ENCODE peak calls at places on chromosomes 11 and 22, in ten cellular contexts. One of them, this sample, is unnamed.

GRCh38 chr11:95577716-95578460 is 211.7 kb downstream of the FAM76B start:
- DNase-seq in left colon: no peak
- DNase-seq in effector memory CD4-positive, alpha-beta T cell: no peak
- DNase-seq in Daoy: peak
- DNase-seq in NCI-H1930: no peak
- DNase-seq in SK-MEL-5: no peak
- DNase-seq in stimulated activated CD4-positive, alpha-beta T cell treated with anti-CD3 and anti-CD28 coated beads, Interleukin-15, amount 100 ng/mL, for 24 hours: no peak
- DNase-seq in KBM-7: peak
- DNase-seq in pancreas: no peak
- DNase-seq in NCI-H524: no peak
- DNase-seq in this sample: peak

GRCh38 chr22:41286639-41287091 is 678 bp upstream of the RANGAP1 start:
- DNase-seq in pancreas: no peak
- DNase-seq in left colon: peak
- DNase-seq in Daoy: peak
- DNase-seq in stimulated activated CD4-positive, alpha-beta T cell treated with anti-CD3 and anti-CD28 coated beads, Interleukin-15, amount 100 ng/mL, for 24 hours: peak
- DNase-seq in NCI-H1930: no peak
- DNase-seq in KBM-7: no peak
- DNase-seq in effector memory CD4-positive, alpha-beta T cell: no peak
- DNase-seq in NCI-H524: no peak
- DNase-seq in SK-MEL-5: peak
- DNase-seq in this sample: no peak

GRCh38 chr11:75432911-75433321 is at the start of gene KLHL35:
- DNase-seq in effector memory CD4-positive, alpha-beta T cell: no peak
- DNase-seq in NCI-H1930: no peak
- DNase-seq in SK-MEL-5: no peak
- DNase-seq in KBM-7: no peak
- DNase-seq in NCI-H524: no peak
- DNase-seq in Daoy: no peak
- DNase-seq in left colon: no peak
- DNase-seq in stimulated activated CD4-positive, alpha-beta T cell treated with anti-CD3 and anti-CD28 coated beads, Interleukin-15, amount 100 ng/mL, for 24 hours: no peak
- DNase-seq in pancreas: peak
- DNase-seq in this sample: no peak

GRCh38 chr11:108871152-108871551 is 206.3 kb downstream of the DDX10 start:
- DNase-seq in NCI-H1930: no peak
- DNase-seq in KBM-7: no peak
- DNase-seq in effector memory CD4-positive, alpha-beta T cell: no peak
- DNase-seq in SK-MEL-5: peak
- DNase-seq in pancreas: no peak
- DNase-seq in stimulated activated CD4-positive, alpha-beta T cell treated with anti-CD3 and anti-CD28 coated beads, Interleukin-15, amount 100 ng/mL, for 24 hours: peak
- DNase-seq in NCI-H524: peak
- DNase-seq in Daoy: peak
- DNase-seq in left colon: peak
- DNase-seq in this sample: no peak

GRCh38 chr11:76629853-76630599 is 40.5 kb downstream of the LRRC32 start:
- DNase-seq in SK-MEL-5: peak
- DNase-seq in pancreas: no peak
- DNase-seq in NCI-H524: no peak
- DNase-seq in NCI-H1930: no peak
- DNase-seq in KBM-7: peak
- DNase-seq in stimulated activated CD4-positive, alpha-beta T cell treated with anti-CD3 and anti-CD28 coated beads, Interleukin-15, amount 100 ng/mL, for 24 hours: peak
- DNase-seq in Daoy: no peak
- DNase-seq in left colon: peak
- DNase-seq in effector memory CD4-positive, alpha-beta T cell: no peak
- DNase-seq in this sample: no peak

GRCh38 chr11:61352038-61352437 is 9.6 kb downstream of the CYB561A3 start:
- DNase-seq in NCI-H1930: no peak
- DNase-seq in SK-MEL-5: no peak
- DNase-seq in KBM-7: no peak
- DNase-seq in effector memory CD4-positive, alpha-beta T cell: no peak
- DNase-seq in NCI-H524: no peak
- DNase-seq in left colon: no peak
- DNase-seq in pancreas: no peak
- DNase-seq in Daoy: no peak
- DNase-seq in stimulated activated CD4-positive, alpha-beta T cell treated with anti-CD3 and anti-CD28 coated beads, Interleukin-15, amount 100 ng/mL, for 24 hours: no peak
- DNase-seq in this sample: no peak

GRCh38 chr11:128692750-128693578 is 908 bp upstream of the FLI1 start:
- DNase-seq in left colon: peak
- DNase-seq in NCI-H1930: no peak
- DNase-seq in NCI-H524: no peak
- DNase-seq in KBM-7: peak
- DNase-seq in effector memory CD4-positive, alpha-beta T cell: peak
- DNase-seq in Daoy: peak
- DNase-seq in pancreas: no peak
- DNase-seq in stimulated activated CD4-positive, alpha-beta T cell treated with anti-CD3 and anti-CD28 coated beads, Interleukin-15, amount 100 ng/mL, for 24 hours: peak
- DNase-seq in SK-MEL-5: no peak
- DNase-seq in this sample: no peak

GRCh38 chr11:77705195-77705876 is 67.7 kb upstream of the CLNS1A start:
- DNase-seq in SK-MEL-5: peak
- DNase-seq in pancreas: no peak
- DNase-seq in stimulated activated CD4-positive, alpha-beta T cell treated with anti-CD3 and anti-CD28 coated beads, Interleukin-15, amount 100 ng/mL, for 24 hours: peak
- DNase-seq in left colon: no peak
- DNase-seq in effector memory CD4-positive, alpha-beta T cell: no peak
- DNase-seq in KBM-7: peak
- DNase-seq in Daoy: peak
- DNase-seq in NCI-H1930: no peak
- DNase-seq in NCI-H524: no peak
- DNase-seq in this sample: peak

GRCh38 chr22:23922921-23923320 is 28.7 kb downstream of the MIF start:
- DNase-seq in SK-MEL-5: peak
- DNase-seq in NCI-H1930: no peak
- DNase-seq in stimulated activated CD4-positive, alpha-beta T cell treated with anti-CD3 and anti-CD28 coated beads, Interleukin-15, amount 100 ng/mL, for 24 hours: no peak
- DNase-seq in NCI-H524: no peak
- DNase-seq in Daoy: no peak
- DNase-seq in effector memory CD4-positive, alpha-beta T cell: no peak
- DNase-seq in KBM-7: no peak
- DNase-seq in left colon: no peak
- DNase-seq in pancreas: no peak
- DNase-seq in this sample: no peak

GRCh38 chr11:115409691-115410220 is 94.5 kb downstream of the CADM1 start:
- DNase-seq in KBM-7: no peak
- DNase-seq in effector memory CD4-positive, alpha-beta T cell: no peak
- DNase-seq in NCI-H1930: peak
- DNase-seq in SK-MEL-5: no peak
- DNase-seq in pancreas: no peak
- DNase-seq in NCI-H524: peak
- DNase-seq in left colon: no peak
- DNase-seq in stimulated activated CD4-positive, alpha-beta T cell treated with anti-CD3 and anti-CD28 coated beads, Interleukin-15, amount 100 ng/mL, for 24 hours: no peak
- DNase-seq in Daoy: peak
- DNase-seq in this sample: no peak

GRCh38 chr22:28019881-28020861 is 101.1 kb upstream of the PITPNB start:
- DNase-seq in SK-MEL-5: peak
- DNase-seq in KBM-7: peak
- DNase-seq in effector memory CD4-positive, alpha-beta T cell: peak
- DNase-seq in NCI-H1930: no peak
- DNase-seq in Daoy: peak
- DNase-seq in NCI-H524: peak
- DNase-seq in left colon: peak
- DNase-seq in stimulated activated CD4-positive, alpha-beta T cell treated with anti-CD3 and anti-CD28 coated beads, Interleukin-15, amount 100 ng/mL, for 24 hours: peak
- DNase-seq in pancreas: peak
- DNase-seq in this sample: peak

GRCh38 chr22:20785415-20785814 is 11.5 kb downstream of the SERPIND1 start:
- DNase-seq in NCI-H524: no peak
- DNase-seq in pancreas: no peak
- DNase-seq in SK-MEL-5: no peak
- DNase-seq in Daoy: no peak
- DNase-seq in KBM-7: no peak
- DNase-seq in effector memory CD4-positive, alpha-beta T cell: no peak
- DNase-seq in NCI-H1930: no peak
- DNase-seq in left colon: no peak
- DNase-seq in stimulated activated CD4-positive, alpha-beta T cell treated with anti-CD3 and anti-CD28 coated beads, Interleukin-15, amount 100 ng/mL, for 24 hours: no peak
- DNase-seq in this sample: no peak

GRCh38 chr22:49303061-49303735 is 524.5 kb downstream of the BRD1 start:
- DNase-seq in SK-MEL-5: no peak
- DNase-seq in Daoy: no peak
- DNase-seq in effector memory CD4-positive, alpha-beta T cell: no peak
- DNase-seq in left colon: no peak
- DNase-seq in stimulated activated CD4-positive, alpha-beta T cell treated with anti-CD3 and anti-CD28 coated beads, Interleukin-15, amount 100 ng/mL, for 24 hours: no peak
- DNase-seq in pancreas: no peak
- DNase-seq in NCI-H1930: no peak
- DNase-seq in KBM-7: no peak
- DNase-seq in NCI-H524: no peak
- DNase-seq in this sample: no peak

GRCh38 chr11:61480936-61481335 is 27.6 kb upstream of the LRRC10B start:
- DNase-seq in NCI-H524: peak
- DNase-seq in effector memory CD4-positive, alpha-beta T cell: no peak
- DNase-seq in Daoy: peak
- DNase-seq in SK-MEL-5: peak
- DNase-seq in pancreas: no peak
- DNase-seq in NCI-H1930: peak
- DNase-seq in stimulated activated CD4-positive, alpha-beta T cell treated with anti-CD3 and anti-CD28 coated beads, Interleukin-15, amount 100 ng/mL, for 24 hours: no peak
- DNase-seq in left colon: peak
- DNase-seq in KBM-7: peak
- DNase-seq in this sample: peak

GRCh38 chr11:131924446-131925240 is 554.2 kb downstream of the NTM start:
- DNase-seq in SK-MEL-5: no peak
- DNase-seq in left colon: no peak
- DNase-seq in Daoy: peak
- DNase-seq in NCI-H524: no peak
- DNase-seq in stimulated activated CD4-positive, alpha-beta T cell treated with anti-CD3 and anti-CD28 coated beads, Interleukin-15, amount 100 ng/mL, for 24 hours: no peak
- DNase-seq in effector memory CD4-positive, alpha-beta T cell: no peak
- DNase-seq in NCI-H1930: no peak
- DNase-seq in KBM-7: no peak
- DNase-seq in pancreas: peak
- DNase-seq in this sample: no peak

GRCh38 chr11:80297808-80298460 is 857.1 kb upstream of the TENM4 start:
- DNase-seq in left colon: no peak
- DNase-seq in NCI-H524: no peak
- DNase-seq in Daoy: peak
- DNase-seq in NCI-H1930: no peak
- DNase-seq in stimulated activated CD4-positive, alpha-beta T cell treated with anti-CD3 and anti-CD28 coated beads, Interleukin-15, amount 100 ng/mL, for 24 hours: no peak
- DNase-seq in effector memory CD4-positive, alpha-beta T cell: no peak
- DNase-seq in KBM-7: no peak
- DNase-seq in SK-MEL-5: no peak
- DNase-seq in pancreas: no peak
- DNase-seq in this sample: peak